ENCODE peak calls at places on chromosome 16, in five cellular contexts. One of them, this sample, is unnamed.

GRCh38 chr16:81165411-81166097 is 69.4 kb upstream of the GCSH start:
- DNase-seq in NCI-H2081 treated with DMSO at 0.1 percent for 48 hours: no peak
- DNase-seq in hippocampal formation: no peak
- DNase-seq in HTR-8/SVneo: no peak
- DNase-seq in H54: no peak
- DNase-seq in this sample: no peak

GRCh38 chr16:12625068-12625467 is 178.6 kb downstream of the CPPED1 start:
- DNase-seq in NCI-H2081 treated with DMSO at 0.1 percent for 48 hours: no peak
- DNase-seq in hippocampal formation: no peak
- DNase-seq in HTR-8/SVneo: no peak
- DNase-seq in H54: no peak
- DNase-seq in this sample: no peak

GRCh38 chr16:48534601-48535340 is 75.2 kb downstream of the N4BP1 start:
- DNase-seq in NCI-H2081 treated with DMSO at 0.1 percent for 48 hours: no peak
- DNase-seq in hippocampal formation: no peak
- DNase-seq in HTR-8/SVneo: no peak
- DNase-seq in H54: no peak
- DNase-seq in this sample: no peak

GRCh38 chr16:10836174-10836853 is 17.7 kb upstream of the TVP23A start:
- DNase-seq in NCI-H2081 treated with DMSO at 0.1 percent for 48 hours: no peak
- DNase-seq in hippocampal formation: no peak
- DNase-seq in HTR-8/SVneo: no peak
- DNase-seq in H54: no peak
- DNase-seq in this sample: no peak

GRCh38 chr16:85391769-85392583 is 221.1 kb upstream of the GSE1 start:
- DNase-seq in NCI-H2081 treated with DMSO at 0.1 percent for 48 hours: no peak
- DNase-seq in hippocampal formation: no peak
- DNase-seq in HTR-8/SVneo: no peak
- DNase-seq in H54: no peak
- DNase-seq in this sample: no peak

GRCh38 chr16:83744521-83744981 is 63.2 kb upstream of the HSBP1 start:
- DNase-seq in NCI-H2081 treated with DMSO at 0.1 percent for 48 hours: no peak
- DNase-seq in hippocampal formation: peak
- DNase-seq in HTR-8/SVneo: peak
- DNase-seq in H54: peak
- DNase-seq in this sample: peak

GRCh38 chr16:4207683-4208528 is 34.0 kb downstream of the SRL start:
- DNase-seq in NCI-H2081 treated with DMSO at 0.1 percent for 48 hours: no peak
- DNase-seq in hippocampal formation: no peak
- DNase-seq in HTR-8/SVneo: no peak
- DNase-seq in H54: no peak
- DNase-seq in this sample: no peak

GRCh38 chr16:11218324-11218962 is 37.6 kb downstream of the SOCS1 start:
- DNase-seq in NCI-H2081 treated with DMSO at 0.1 percent for 48 hours: no peak
- DNase-seq in hippocampal formation: no peak
- DNase-seq in HTR-8/SVneo: no peak
- DNase-seq in H54: no peak
- DNase-seq in this sample: no peak

GRCh38 chr16:64089697-64090096 is 1032.2 kb downstream of the CDH11 start:
- DNase-seq in NCI-H2081 treated with DMSO at 0.1 percent for 48 hours: no peak
- DNase-seq in hippocampal formation: peak
- DNase-seq in HTR-8/SVneo: no peak
- DNase-seq in H54: no peak
- DNase-seq in this sample: no peak

GRCh38 chr16:52861614-52862022 is 191.1 kb downstream of the CHD9NB start:
- DNase-seq in NCI-H2081 treated with DMSO at 0.1 percent for 48 hours: peak
- DNase-seq in hippocampal formation: peak
- DNase-seq in HTR-8/SVneo: no peak
- DNase-seq in H54: no peak
- DNase-seq in this sample: no peak

GRCh38 chr16:88999457-89000206 is 22.6 kb upstream of the CBFA2T3 start:
- DNase-seq in NCI-H2081 treated with DMSO at 0.1 percent for 48 hours: no peak
- DNase-seq in hippocampal formation: no peak
- DNase-seq in HTR-8/SVneo: no peak
- DNase-seq in H54: no peak
- DNase-seq in this sample: no peak

GRCh38 chr16:11163761-11164261 is 92.2 kb downstream of the SOCS1 start:
- DNase-seq in NCI-H2081 treated with DMSO at 0.1 percent for 48 hours: no peak
- DNase-seq in hippocampal formation: no peak
- DNase-seq in HTR-8/SVneo: no peak
- DNase-seq in H54: no peak
- DNase-seq in this sample: no peak

GRCh38 chr16:57004387-57005250 is 15.3 kb downstream of the NLRC5 start:
- DNase-seq in NCI-H2081 treated with DMSO at 0.1 percent for 48 hours: no peak
- DNase-seq in hippocampal formation: no peak
- DNase-seq in HTR-8/SVneo: no peak
- DNase-seq in H54: no peak
- DNase-seq in this sample: no peak

GRCh38 chr16:50025544-50025931 is 513 bp downstream of the CNEP1R1 start:
- DNase-seq in NCI-H2081 treated with DMSO at 0.1 percent for 48 hours: no peak
- DNase-seq in hippocampal formation: no peak
- DNase-seq in HTR-8/SVneo: peak
- DNase-seq in H54: peak
- DNase-seq in this sample: no peak

GRCh38 chr16:48284772-48285409 is 37.6 kb upstream of the ABCC11 start:
- DNase-seq in NCI-H2081 treated with DMSO at 0.1 percent for 48 hours: no peak
- DNase-seq in hippocampal formation: no peak
- DNase-seq in HTR-8/SVneo: no peak
- DNase-seq in H54: no peak
- DNase-seq in this sample: no peak

GRCh38 chr16:66521951-66522771 is 27.8 kb downstream of the TK2 start:
- DNase-seq in NCI-H2081 treated with DMSO at 0.1 percent for 48 hours: no peak
- DNase-seq in hippocampal formation: no peak
- DNase-seq in HTR-8/SVneo: no peak
- DNase-seq in H54: peak
- DNase-seq in this sample: peak

GRCh38 chr16:85448557-85449194 is 164.4 kb upstream of the GSE1 start:
- DNase-seq in NCI-H2081 treated with DMSO at 0.1 percent for 48 hours: peak
- DNase-seq in hippocampal formation: no peak
- DNase-seq in HTR-8/SVneo: no peak
- DNase-seq in H54: no peak
- DNase-seq in this sample: no peak

GRCh38 chr16:78893340-78893739 is 707.2 kb downstream of the MAF start:
- DNase-seq in NCI-H2081 treated with DMSO at 0.1 percent for 48 hours: no peak
- DNase-seq in hippocampal formation: no peak
- DNase-seq in HTR-8/SVneo: no peak
- DNase-seq in H54: no peak
- DNase-seq in this sample: no peak

GRCh38 chr16:3610698-3611144 is 685 bp downstream of the SLX4 start:
- DNase-seq in NCI-H2081 treated with DMSO at 0.1 percent for 48 hours: no peak
- DNase-seq in hippocampal formation: no peak
- DNase-seq in HTR-8/SVneo: no peak
- DNase-seq in H54: no peak
- DNase-seq in this sample: no peak

GRCh38 chr16:57289391-57290257 is 5.2 kb upstream of the PLLP start:
- DNase-seq in NCI-H2081 treated with DMSO at 0.1 percent for 48 hours: no peak
- DNase-seq in hippocampal formation: peak
- DNase-seq in HTR-8/SVneo: no peak
- DNase-seq in H54: no peak
- DNase-seq in this sample: no peak

GRCh38 chr16:29665294-29666077 is 2.4 kb downstream of the SPN start:
- DNase-seq in NCI-H2081 treated with DMSO at 0.1 percent for 48 hours: no peak
- DNase-seq in hippocampal formation: no peak
- DNase-seq in HTR-8/SVneo: no peak
- DNase-seq in H54: no peak
- DNase-seq in this sample: no peak

GRCh38 chr16:51994597-51994996 is 552.3 kb downstream of the TOX3 start:
- DNase-seq in NCI-H2081 treated with DMSO at 0.1 percent for 48 hours: peak
- DNase-seq in hippocampal formation: no peak
- DNase-seq in HTR-8/SVneo: no peak
- DNase-seq in H54: no peak
- DNase-seq in this sample: peak

GRCh38 chr16:49354991-49355390 is 18.6 kb upstream of the C16orf78 start:
- DNase-seq in NCI-H2081 treated with DMSO at 0.1 percent for 48 hours: no peak
- DNase-seq in hippocampal formation: no peak
- DNase-seq in HTR-8/SVneo: no peak
- DNase-seq in H54: no peak
- DNase-seq in this sample: no peak

GRCh38 chr16:3029499-3030127 is 5.8 kb downstream of the THOC6 start:
- DNase-seq in NCI-H2081 treated with DMSO at 0.1 percent for 48 hours: no peak
- DNase-seq in hippocampal formation: no peak
- DNase-seq in HTR-8/SVneo: no peak
- DNase-seq in H54: no peak
- DNase-seq in this sample: no peak

GRCh38 chr16:67936124-67936875 is at the start of gene PSMB10:
- DNase-seq in NCI-H2081 treated with DMSO at 0.1 percent for 48 hours: no peak
- DNase-seq in hippocampal formation: no peak
- DNase-seq in HTR-8/SVneo: peak
- DNase-seq in H54: peak
- DNase-seq in this sample: peak

GRCh38 chr16:8590161-8590688 is at the start of gene TMEM114:
- DNase-seq in NCI-H2081 treated with DMSO at 0.1 percent for 48 hours: no peak
- DNase-seq in hippocampal formation: no peak
- DNase-seq in HTR-8/SVneo: no peak
- DNase-seq in H54: no peak
- DNase-seq in this sample: no peak

GRCh38 chr16:81029930-81030604 is 5.6 kb upstream of the ATMIN start:
- DNase-seq in NCI-H2081 treated with DMSO at 0.1 percent for 48 hours: no peak
- DNase-seq in hippocampal formation: no peak
- DNase-seq in HTR-8/SVneo: no peak
- DNase-seq in H54: no peak
- DNase-seq in this sample: no peak

GRCh38 chr16:10297341-10298006 is 88.4 kb upstream of the ATF7IP2 start:
- DNase-seq in NCI-H2081 treated with DMSO at 0.1 percent for 48 hours: no peak
- DNase-seq in hippocampal formation: no peak
- DNase-seq in HTR-8/SVneo: no peak
- DNase-seq in H54: no peak
- DNase-seq in this sample: no peak

GRCh38 chr16:1812732-1813163 is 13.9 kb downstream of the HAGH start:
- DNase-seq in NCI-H2081 treated with DMSO at 0.1 percent for 48 hours: peak
- DNase-seq in hippocampal formation: peak
- DNase-seq in HTR-8/SVneo: peak
- DNase-seq in H54: no peak
- DNase-seq in this sample: no peak

GRCh38 chr16:61007694-61008093 is 1028.5 kb downstream of the CDH8 start:
- DNase-seq in NCI-H2081 treated with DMSO at 0.1 percent for 48 hours: no peak
- DNase-seq in hippocampal formation: no peak
- DNase-seq in HTR-8/SVneo: no peak
- DNase-seq in H54: no peak
- DNase-seq in this sample: no peak

GRCh38 chr16:31461201-31461920 is 2.1 kb downstream of the ARMC5 start:
- DNase-seq in NCI-H2081 treated with DMSO at 0.1 percent for 48 hours: no peak
- DNase-seq in hippocampal formation: no peak
- DNase-seq in HTR-8/SVneo: no peak
- DNase-seq in H54: no peak
- DNase-seq in this sample: no peak

GRCh38 chr16:55993088-55993487 is 117.9 kb upstream of the CES5A start:
- DNase-seq in NCI-H2081 treated with DMSO at 0.1 percent for 48 hours: no peak
- DNase-seq in hippocampal formation: no peak
- DNase-seq in HTR-8/SVneo: no peak
- DNase-seq in H54: no peak
- DNase-seq in this sample: no peak

GRCh38 chr16:75309899-75310430 is 58.5 kb upstream of the BCAR1 start:
- DNase-seq in NCI-H2081 treated with DMSO at 0.1 percent for 48 hours: no peak
- DNase-seq in hippocampal formation: no peak
- DNase-seq in HTR-8/SVneo: no peak
- DNase-seq in H54: no peak
- DNase-seq in this sample: no peak

GRCh38 chr16:81623365-81624102 is 155.6 kb upstream of the PLCG2 start:
- DNase-seq in NCI-H2081 treated with DMSO at 0.1 percent for 48 hours: no peak
- DNase-seq in hippocampal formation: peak
- DNase-seq in HTR-8/SVneo: peak
- DNase-seq in H54: no peak
- DNase-seq in this sample: peak

GRCh38 chr16:4989391-4990006 is 31.4 kb downstream of the SEC14L5 start:
- DNase-seq in NCI-H2081 treated with DMSO at 0.1 percent for 48 hours: no peak
- DNase-seq in hippocampal formation: no peak
- DNase-seq in HTR-8/SVneo: no peak
- DNase-seq in H54: no peak
- DNase-seq in this sample: no peak

GRCh38 chr16:8962393-8963009 is 1.2 kb downstream of the USP7 start:
- DNase-seq in NCI-H2081 treated with DMSO at 0.1 percent for 48 hours: no peak
- DNase-seq in hippocampal formation: no peak
- DNase-seq in HTR-8/SVneo: no peak
- DNase-seq in H54: no peak
- DNase-seq in this sample: peak

GRCh38 chr16:12917653-12918052 is 16.3 kb downstream of the SHISA9 start:
- DNase-seq in NCI-H2081 treated with DMSO at 0.1 percent for 48 hours: no peak
- DNase-seq in hippocampal formation: no peak
- DNase-seq in HTR-8/SVneo: no peak
- DNase-seq in H54: no peak
- DNase-seq in this sample: peak

GRCh38 chr16:12801511-12802042 is 2.1 kb downstream of the CPPED1 start:
- DNase-seq in NCI-H2081 treated with DMSO at 0.1 percent for 48 hours: no peak
- DNase-seq in hippocampal formation: no peak
- DNase-seq in HTR-8/SVneo: no peak
- DNase-seq in H54: peak
- DNase-seq in this sample: peak

GRCh38 chr16:56389554-56389953 is 35.8 kb downstream of the AMFR start:
- DNase-seq in NCI-H2081 treated with DMSO at 0.1 percent for 48 hours: no peak
- DNase-seq in hippocampal formation: no peak
- DNase-seq in HTR-8/SVneo: no peak
- DNase-seq in H54: peak
- DNase-seq in this sample: no peak